ENCODE peak calls at places on chromosomes 2 and 18, in ten cellular contexts. T is PC-3, C is cardiac fibroblast, V is HFF-Myc, Q is fibroblast of mammary gland, H is fibroblast of lung, Z is uterus, U is psoas muscle, P is cardiac muscle cell, S is bronchial epithelial cell. F is an unnamed sample.

GRCh38 chr2:42048318-42049251 is 764 bp downstream of the PKDCC start:
- DNase-seq in T (no peak), C (peak), V (no peak), Q (peak), H (peak), Z (peak), U (peak), P (peak), S (no peak), F (no peak)

GRCh38 chr2:1940660-1941059 is 196.3 kb upstream of the PXDN start:
- DNase-seq in T (no peak), C (no peak), V (no peak), Q (peak), H (peak), Z (no peak), U (no peak), P (no peak), S (no peak), F (no peak)

GRCh38 chr2:178211460-178211859 is 17.1 kb downstream of the OSBPL6 start:
- DNase-seq in T (no peak), C (no peak), V (no peak), Q (no peak), H (no peak), Z (no peak), U (no peak), P (no peak), S (no peak), F (no peak)

GRCh38 chr2:202703091-202703490 is 68.3 kb downstream of the FAM117B start:
- DNase-seq in T (no peak), C (peak), V (no peak), Q (no peak), H (peak), Z (no peak), U (no peak), P (peak), S (peak), F (no peak)

GRCh38 chr18:23964282-23965238 is 50.0 kb upstream of the TTC39C start:
- DNase-seq in T (no peak), C (no peak), V (no peak), Q (no peak), H (no peak), Z (no peak), U (no peak), P (no peak), S (peak), F (no peak)

GRCh38 chr2:189933911-189934399 is 128.6 kb downstream of the MSTN start:
- DNase-seq in T (peak), C (peak), V (peak), Q (peak), H (peak), Z (no peak), U (no peak), P (peak), S (peak), F (peak)

GRCh38 chr2:203673933-203674332 is 32.5 kb upstream of the CD28 start:
- DNase-seq in T (no peak), C (peak), V (no peak), Q (peak), H (peak), Z (no peak), U (no peak), P (peak), S (no peak), F (no peak)

GRCh38 chr2:120738786-120739771 is 3.4 kb downstream of the GLI2 start:
- DNase-seq in T (peak), C (no peak), V (no peak), Q (no peak), H (no peak), Z (no peak), U (no peak), P (no peak), S (no peak), F (no peak)

GRCh38 chr2:118774458-118775133 is 72.9 kb downstream of the EN1 start:
- DNase-seq in T (peak), C (peak), V (no peak), Q (peak), H (peak), Z (no peak), U (peak), P (peak), S (peak), F (no peak)

GRCh38 chr2:215664847-215665525 is 229.1 kb upstream of the FN1 start:
- DNase-seq in T (peak), C (peak), V (peak), Q (peak), H (peak), Z (no peak), U (no peak), P (peak), S (peak), F (peak)

GRCh38 chr2:200702646-200703118 is 109.0 kb upstream of the BZW1 start:
- DNase-seq in T (peak), C (no peak), V (no peak), Q (no peak), H (no peak), Z (no peak), U (no peak), P (no peak), S (peak), F (no peak)

GRCh38 chr18:8525692-8526091 is 83.5 kb upstream of the RAB12 start:
- DNase-seq in T (no peak), C (no peak), V (no peak), Q (no peak), H (no peak), Z (no peak), U (no peak), P (no peak), S (no peak), F (no peak)

GRCh38 chr18:69839497-69839896 is 108.2 kb downstream of the CD226 start:
- DNase-seq in T (no peak), C (no peak), V (no peak), Q (no peak), H (no peak), Z (no peak), U (no peak), P (no peak), S (no peak), F (no peak)

GRCh38 chr2:168378960-168379669 is 77.0 kb upstream of the CERS6 start:
- DNase-seq in T (no peak), C (no peak), V (no peak), Q (no peak), H (no peak), Z (no peak), U (no peak), P (no peak), S (no peak), F (no peak)

GRCh38 chr2:113201496-113202304 is 27.9 kb downstream of the PSD4 start:
- DNase-seq in T (no peak), C (no peak), V (no peak), Q (no peak), H (no peak), Z (no peak), U (no peak), P (no peak), S (no peak), F (no peak)

GRCh38 chr2:144414324-144414845 is 105.5 kb downstream of the ZEB2 start:
- DNase-seq in T (peak), C (peak), V (peak), Q (peak), H (peak), Z (peak), U (peak), P (peak), S (peak), F (peak)

GRCh38 chr2:237614151-237614720 is 13.2 kb upstream of the LRRFIP1 start:
- DNase-seq in T (no peak), C (peak), V (no peak), Q (no peak), H (peak), Z (no peak), U (no peak), P (peak), S (no peak), F (no peak)

GRCh38 chr2:98508690-98509054 is 64.0 kb downstream of the INPP4A start:
- DNase-seq in T (no peak), C (peak), V (no peak), Q (peak), H (peak), Z (peak), U (peak), P (peak), S (peak), F (no peak)

GRCh38 chr2:130957920-130958319 is 121.2 kb downstream of the ARHGEF4 start:
- DNase-seq in T (no peak), C (no peak), V (no peak), Q (no peak), H (no peak), Z (no peak), U (no peak), P (no peak), S (no peak), F (no peak)

GRCh38 chr18:59311631-59312030 is 6.8 kb downstream of the CPLX4 start:
- DNase-seq in T (peak), C (no peak), V (no peak), Q (peak), H (peak), Z (no peak), U (no peak), P (no peak), S (peak), F (no peak)

GRCh38 chr18:23958036-23958435 is 56.5 kb upstream of the TTC39C start:
- DNase-seq in T (no peak), C (peak), V (no peak), Q (peak), H (peak), Z (peak), U (peak), P (peak), S (no peak), F (no peak)

GRCh38 chr2:177917169-177917568 is 155.4 kb downstream of the PDE11A start:
- DNase-seq in T (no peak), C (no peak), V (no peak), Q (no peak), H (no peak), Z (no peak), U (no peak), P (no peak), S (no peak), F (no peak)

GRCh38 chr2:37324786-37325624 is at the start of gene PRKD3:
- DNase-seq in T (peak), C (peak), V (no peak), Q (peak), H (peak), Z (peak), U (peak), P (peak), S (peak), F (no peak)

GRCh38 chr2:67999332-67999731 is 63.5 kb downstream of the C1D start:
- DNase-seq in T (no peak), C (no peak), V (no peak), Q (no peak), H (no peak), Z (no peak), U (no peak), P (no peak), S (no peak), F (no peak)

GRCh38 chr18:47287911-47288635 is 36.6 kb upstream of the SKOR2 start:
- DNase-seq in T (no peak), C (no peak), V (no peak), Q (no peak), H (no peak), Z (no peak), U (no peak), P (no peak), S (no peak), F (no peak)

GRCh38 chr2:72205546-72205863 is 57.8 kb upstream of the CYP26B1 start:
- DNase-seq in T (no peak), C (no peak), V (no peak), Q (no peak), H (no peak), Z (no peak), U (no peak), P (no peak), S (no peak), F (no peak)

GRCh38 chr2:154886316-154886715 is 187.8 kb downstream of the KCNJ3 start:
- DNase-seq in T (no peak), C (no peak), V (no peak), Q (no peak), H (no peak), Z (no peak), U (no peak), P (no peak), S (no peak), F (no peak)

GRCh38 chr2:173584676-173585453 is 230.2 kb downstream of the CDCA7 start:
- DNase-seq in T (peak), C (no peak), V (no peak), Q (no peak), H (no peak), Z (no peak), U (no peak), P (no peak), S (peak), F (no peak)

GRCh38 chr2:102449370-102449974 is 23.6 kb upstream of the SLC9A4 start:
- DNase-seq in T (peak), C (peak), V (peak), Q (peak), H (peak), Z (no peak), U (peak), P (peak), S (peak), F (no peak)

GRCh38 chr2:60963176-60963575 is 54.3 kb upstream of the PEX13 start:
- DNase-seq in T (no peak), C (no peak), V (no peak), Q (no peak), H (no peak), Z (no peak), U (no peak), P (no peak), S (no peak), F (no peak)

GRCh38 chr2:198135481-198135934 is 331.1 kb downstream of the PLCL1 start:
- DNase-seq in T (no peak), C (peak), V (no peak), Q (no peak), H (peak), Z (no peak), U (no peak), P (peak), S (no peak), F (no peak)

GRCh38 chr18:52888014-52888413 is 548.0 kb downstream of the DCC start:
- DNase-seq in T (no peak), C (no peak), V (no peak), Q (no peak), H (no peak), Z (no peak), U (no peak), P (no peak), S (no peak), F (no peak)

GRCh38 chr18:79384834-79385233 is 10.9 kb upstream of the NFATC1 start:
- DNase-seq in T (no peak), C (no peak), V (no peak), Q (no peak), H (no peak), Z (no peak), U (no peak), P (no peak), S (no peak), F (no peak)

GRCh38 chr2:240351826-240352426 is 83.5 kb upstream of the GPC1 start:
- DNase-seq in T (no peak), C (no peak), V (no peak), Q (no peak), H (no peak), Z (no peak), U (no peak), P (no peak), S (no peak), F (no peak)

GRCh38 chr18:55420665-55420964 is 167.4 kb downstream of the TCF4 start:
- DNase-seq in T (no peak), C (no peak), V (no peak), Q (no peak), H (no peak), Z (no peak), U (no peak), P (no peak), S (no peak), F (no peak)
- H3K4me3 ChIP-seq in T (no peak), C (no peak), V (peak), Q (peak), H (peak), Z (no peak), U (peak), P (no peak), S (peak), F (no peak)

DNA sequence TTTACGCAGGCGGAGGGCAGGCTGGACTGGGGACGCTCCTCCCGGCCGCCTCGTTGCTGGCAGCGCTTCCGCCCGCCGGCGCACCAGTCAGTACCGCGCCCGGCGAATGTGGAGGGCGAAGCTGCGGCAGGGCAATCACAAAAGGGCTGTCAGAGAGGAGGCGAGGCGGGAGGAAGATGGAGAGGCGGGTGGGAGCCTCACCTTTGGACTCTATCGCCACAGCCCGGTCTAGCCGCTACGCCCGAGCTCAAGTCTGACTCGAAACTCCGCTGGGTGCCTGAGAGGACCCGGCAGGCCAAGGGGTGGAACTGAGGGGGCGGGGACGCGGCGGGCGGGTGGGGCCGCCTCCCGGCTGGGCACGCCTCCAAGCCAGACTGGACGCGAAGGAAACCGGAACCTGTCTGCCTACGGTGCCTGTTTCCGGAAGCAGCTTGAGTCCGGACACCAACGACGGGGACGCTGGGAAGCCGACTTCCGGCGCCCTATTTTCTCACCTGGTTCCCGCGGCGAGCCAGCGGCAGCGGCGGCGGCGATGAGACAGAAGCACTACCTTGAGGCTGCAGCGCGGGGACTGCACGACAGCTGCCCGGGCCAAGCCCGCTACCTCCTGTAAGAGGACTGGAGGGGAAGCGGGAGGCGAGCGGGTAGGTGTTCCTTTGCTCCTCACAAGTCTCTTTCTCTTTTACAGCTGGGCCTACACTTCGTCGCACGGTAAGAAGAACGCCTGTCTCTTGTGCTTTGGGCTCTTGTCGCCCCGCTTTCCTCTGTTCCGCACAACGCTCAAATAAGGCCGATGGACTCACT is at the start of gene RMP24:
- DNase-seq in T (peak), C (peak), V (peak), Q (peak), H (peak), Z (peak), U (peak), P (peak), S (peak), F (peak)
- TF ChIP-seq CTCF in T (no peak), C (no peak), V (no peak), Q (no peak), H (no peak), Z (no peak), U (no peak), P (no peak), S (no peak), F (no peak)

DNA sequence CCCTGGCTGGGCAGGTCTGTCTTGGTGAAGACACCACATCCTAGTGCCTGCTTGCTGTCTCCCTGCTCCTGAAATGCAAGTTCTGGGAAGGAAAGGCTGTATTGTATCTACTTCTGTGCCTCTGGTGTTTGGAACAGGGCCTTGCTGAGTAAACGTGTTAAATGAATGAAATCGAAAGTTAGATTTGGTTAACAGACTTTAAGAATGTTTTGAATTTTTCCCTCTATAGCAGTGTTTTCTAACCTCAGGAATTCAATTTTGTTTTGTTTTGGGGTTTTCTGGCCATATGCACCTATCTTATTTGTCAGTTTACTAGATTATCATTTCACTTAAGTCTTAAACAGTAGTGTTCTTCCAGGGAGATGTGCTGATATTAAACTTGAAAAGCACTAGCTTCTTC is 20.7 kb downstream of the FARP2 start:
- DNase-seq in T (no peak), C (no peak), V (no peak), Q (no peak), H (peak), Z (no peak), U (no peak), P (no peak), S (no peak), F (no peak)
- H3K4me3 ChIP-seq in T (no peak), C (no peak), V (no peak), Q (no peak), H (no peak), Z (no peak), U (no peak), P (no peak), S (no peak), F (no peak)

GRCh38 chr2:231902598-231902997 is 23.6 kb downstream of the NPPC start:
- DNase-seq in T (no peak), C (no peak), V (no peak), Q (no peak), H (no peak), Z (no peak), U (no peak), P (no peak), S (no peak), F (no peak)

GRCh38 chr2:231900486-231900942 is 25.7 kb downstream of the NPPC start:
- DNase-seq in T (peak), C (peak), V (no peak), Q (peak), H (peak), Z (peak), U (peak), P (peak), S (peak), F (no peak)

GRCh38 chr2:231905026-231905425 is 21.2 kb downstream of the NPPC start:
- DNase-seq in T (no peak), C (no peak), V (no peak), Q (no peak), H (no peak), Z (no peak), U (no peak), P (no peak), S (no peak), F (no peak)

GRCh38 chr2:231904161-231904611 is 22.0 kb downstream of the NPPC start:
- DNase-seq in T (no peak), C (no peak), V (no peak), Q (no peak), H (no peak), Z (no peak), U (no peak), P (no peak), S (no peak), F (no peak)

DNA sequence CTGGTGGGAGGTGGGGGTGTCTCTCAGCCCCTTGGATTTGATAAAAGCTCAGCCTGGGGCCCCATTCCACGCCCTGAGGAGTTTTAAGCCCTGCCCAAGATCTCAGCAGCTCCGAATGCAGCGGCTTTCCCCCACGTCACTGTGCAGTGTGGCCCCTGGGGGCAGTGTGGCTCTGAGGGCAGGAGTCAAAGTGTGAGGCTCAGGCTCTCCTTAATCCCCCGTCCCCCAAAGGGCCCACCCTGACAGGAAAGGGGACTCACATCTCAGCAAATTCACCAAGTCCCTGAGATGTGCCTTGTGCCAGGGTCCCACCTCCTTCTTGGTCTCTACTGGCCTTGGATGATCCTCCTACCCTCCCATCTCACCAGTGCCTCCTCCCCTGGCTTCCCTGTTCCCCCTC is 25.2 kb downstream of the NPPC start:
- DNase-seq in T (no peak), C (no peak), V (no peak), Q (no peak), H (no peak), Z (no peak), U (no peak), P (no peak), S (no peak), F (no peak)
- TF ChIP-seq CTCF in T (no peak), C (no peak), V (no peak), Q (no peak), H (no peak), Z (no peak), U (no peak), P (no peak), S (no peak), F (no peak)

GRCh38 chr2:196275646-196276352 is 104.4 kb upstream of the STK17B start:
- DNase-seq in T (peak), C (no peak), V (no peak), Q (peak), H (no peak), Z (no peak), U (no peak), P (no peak), S (no peak), F (no peak)
- H3K4me3 ChIP-seq in T (no peak), C (no peak), V (no peak), Q (no peak), H (no peak), Z (no peak), U (no peak), P (no peak), S (no peak), F (no peak)

F was measured in AG04449.